ENCODE peak calls at places on chromosomes 6 and 20, in five cellular contexts. One of them, this sample, is unnamed.

GRCh38 chr6:142718667-142719191 is 226.2 kb downstream of the HIVEP2 start:
- DNase-seq in A549: no peak
- DNase-seq in uterus: no peak
- DNase-seq in esophagus squamous epithelium: no peak
- DNase-seq in endothelial cell of umbilical vein: no peak
- DNase-seq in this sample: no peak

GRCh38 chr20:62308102-62308822 is 5.5 kb downstream of the ADRM1 start:
- DNase-seq in A549: peak; percentile 51
- DNase-seq in uterus: no peak
- DNase-seq in esophagus squamous epithelium: no peak
- DNase-seq in endothelial cell of umbilical vein: no peak
- DNase-seq in this sample: no peak

GRCh38 chr6:31007694-31008093 is 2.6 kb upstream of the MUC22 start:
- DNase-seq in A549: peak; percentile 51
- DNase-seq in uterus: no peak
- DNase-seq in esophagus squamous epithelium: no peak
- DNase-seq in endothelial cell of umbilical vein: peak; percentile 15
- DNase-seq in this sample: no peak

GRCh38 chr20:6838181-6838826 is 70.8 kb downstream of the BMP2 start:
- DNase-seq in A549: no peak
- DNase-seq in uterus: no peak
- DNase-seq in esophagus squamous epithelium: no peak
- DNase-seq in endothelial cell of umbilical vein: no peak
- DNase-seq in this sample: no peak

GRCh38 chr6:26258199-26258977 is 106.6 kb upstream of the BTN3A2 start:
- DNase-seq in A549: no peak
- DNase-seq in uterus: no peak
- DNase-seq in esophagus squamous epithelium: no peak
- DNase-seq in endothelial cell of umbilical vein: no peak
- DNase-seq in this sample: no peak

GRCh38 chr6:3341467-3341866 is 82.7 kb downstream of the PSMG4 start:
- DNase-seq in A549: no peak
- DNase-seq in uterus: no peak
- DNase-seq in esophagus squamous epithelium: no peak
- DNase-seq in endothelial cell of umbilical vein: no peak
- DNase-seq in this sample: no peak

GRCh38 chr6:67175091-67175490 is 1460.0 kb upstream of the ADGRB3 start:
- DNase-seq in A549: no peak
- DNase-seq in uterus: no peak
- DNase-seq in esophagus squamous epithelium: no peak
- DNase-seq in endothelial cell of umbilical vein: no peak
- DNase-seq in this sample: no peak

GRCh38 chr6:17867880-17868279 is 119.6 kb downstream of the KIF13A start:
- DNase-seq in A549: no peak
- DNase-seq in uterus: no peak
- DNase-seq in esophagus squamous epithelium: no peak
- DNase-seq in endothelial cell of umbilical vein: peak; percentile 64
- DNase-seq in this sample: no peak

GRCh38 chr6:169253341-169253740 is 305 bp downstream of the THBS2 start:
- DNase-seq in A549: no peak
- DNase-seq in uterus: no peak
- DNase-seq in esophagus squamous epithelium: no peak
- DNase-seq in endothelial cell of umbilical vein: no peak
- DNase-seq in this sample: no peak

GRCh38 chr6:81401970-81402690 is 350.4 kb downstream of the TENT5A start:
- DNase-seq in A549: no peak
- DNase-seq in uterus: no peak
- DNase-seq in esophagus squamous epithelium: no peak
- DNase-seq in endothelial cell of umbilical vein: no peak
- DNase-seq in this sample: no peak

GRCh38 chr6:130322673-130323268 is 43.0 kb upstream of the TMEM200A start:
- DNase-seq in A549: peak; percentile 54
- DNase-seq in uterus: peak; percentile 33
- DNase-seq in esophagus squamous epithelium: no peak
- DNase-seq in endothelial cell of umbilical vein: peak; percentile 53
- DNase-seq in this sample: no peak

GRCh38 chr20:33172781-33173180 is 4.8 kb downstream of the BPIFA2 start:
- DNase-seq in A549: peak; percentile 18
- DNase-seq in uterus: no peak
- DNase-seq in esophagus squamous epithelium: no peak
- DNase-seq in endothelial cell of umbilical vein: no peak
- DNase-seq in this sample: no peak

GRCh38 chr6:104940238-104940880 is 16.5 kb upstream of the LIN28B start:
- DNase-seq in A549: no peak
- DNase-seq in uterus: no peak
- DNase-seq in esophagus squamous epithelium: no peak
- DNase-seq in endothelial cell of umbilical vein: no peak
- DNase-seq in this sample: no peak

GRCh38 chr6:49550413-49551125 is at the start of gene C6orf141:
- DNase-seq in A549: peak; percentile 65
- DNase-seq in uterus: no peak
- DNase-seq in esophagus squamous epithelium: no peak
- DNase-seq in endothelial cell of umbilical vein: peak; percentile 24
- DNase-seq in this sample: no peak

GRCh38 chr6:148620579-148621298 is 126.1 kb upstream of the UST start:
- DNase-seq in A549: no peak
- DNase-seq in uterus: no peak
- DNase-seq in esophagus squamous epithelium: no peak
- DNase-seq in endothelial cell of umbilical vein: no peak
- DNase-seq in this sample: no peak

GRCh38 chr6:87558446-87558845 is 31.3 kb downstream of the RARS2 start:
- DNase-seq in A549: no peak
- DNase-seq in uterus: no peak
- DNase-seq in esophagus squamous epithelium: no peak
- DNase-seq in endothelial cell of umbilical vein: no peak
- DNase-seq in this sample: no peak

GRCh38 chr20:36465109-36466080 is 75.9 kb upstream of the MYL9 start:
- DNase-seq in A549: peak; percentile 83
- DNase-seq in uterus: peak; percentile 72
- DNase-seq in esophagus squamous epithelium: no peak
- DNase-seq in endothelial cell of umbilical vein: peak; percentile 44
- DNase-seq in this sample: no peak

GRCh38 chr6:134911532-134911931 is 38.4 kb downstream of the ALDH8A1 start:
- DNase-seq in A549: no peak
- DNase-seq in uterus: no peak
- DNase-seq in esophagus squamous epithelium: no peak
- DNase-seq in endothelial cell of umbilical vein: no peak
- DNase-seq in this sample: no peak

GRCh38 chr6:49801525-49801924 is 14.4 kb upstream of the PGK2 start:
- DNase-seq in A549: no peak
- DNase-seq in uterus: no peak
- DNase-seq in esophagus squamous epithelium: no peak
- DNase-seq in endothelial cell of umbilical vein: no peak
- DNase-seq in this sample: no peak

GRCh38 chr20:1946442-1946761 is 47.5 kb downstream of the PDYN start:
- DNase-seq in A549: no peak
- DNase-seq in uterus: no peak
- DNase-seq in esophagus squamous epithelium: no peak
- DNase-seq in endothelial cell of umbilical vein: no peak
- DNase-seq in this sample: no peak

GRCh38 chr6:32968770-32969684 is 633 bp downstream of the BRD2 start:
- DNase-seq in A549: peak; percentile 85
- DNase-seq in uterus: peak; percentile 70
- DNase-seq in esophagus squamous epithelium: no peak
- DNase-seq in endothelial cell of umbilical vein: peak; percentile 71
- DNase-seq in this sample: peak; percentile 90

GRCh38 chr6:32968093-32968769 is at the start of gene BRD2:
- DNase-seq in A549: peak; percentile 96
- DNase-seq in uterus: peak; percentile 98
- DNase-seq in esophagus squamous epithelium: peak; percentile 70
- DNase-seq in endothelial cell of umbilical vein: peak; percentile 96
- DNase-seq in this sample: peak; percentile 99

GRCh38 chr6:32969685-32970412 is 1.5 kb downstream of the BRD2 start:
- DNase-seq in A549: peak; percentile 91
- DNase-seq in uterus: peak; percentile 83
- DNase-seq in esophagus squamous epithelium: no peak
- DNase-seq in endothelial cell of umbilical vein: peak; percentile 81
- DNase-seq in this sample: peak; percentile 92

GRCh38 chr6:32965901-32966300 is 2.5 kb upstream of the BRD2 start:
- DNase-seq in A549: no peak
- DNase-seq in uterus: no peak
- DNase-seq in esophagus squamous epithelium: no peak
- DNase-seq in endothelial cell of umbilical vein: no peak
- DNase-seq in this sample: no peak

DNA sequence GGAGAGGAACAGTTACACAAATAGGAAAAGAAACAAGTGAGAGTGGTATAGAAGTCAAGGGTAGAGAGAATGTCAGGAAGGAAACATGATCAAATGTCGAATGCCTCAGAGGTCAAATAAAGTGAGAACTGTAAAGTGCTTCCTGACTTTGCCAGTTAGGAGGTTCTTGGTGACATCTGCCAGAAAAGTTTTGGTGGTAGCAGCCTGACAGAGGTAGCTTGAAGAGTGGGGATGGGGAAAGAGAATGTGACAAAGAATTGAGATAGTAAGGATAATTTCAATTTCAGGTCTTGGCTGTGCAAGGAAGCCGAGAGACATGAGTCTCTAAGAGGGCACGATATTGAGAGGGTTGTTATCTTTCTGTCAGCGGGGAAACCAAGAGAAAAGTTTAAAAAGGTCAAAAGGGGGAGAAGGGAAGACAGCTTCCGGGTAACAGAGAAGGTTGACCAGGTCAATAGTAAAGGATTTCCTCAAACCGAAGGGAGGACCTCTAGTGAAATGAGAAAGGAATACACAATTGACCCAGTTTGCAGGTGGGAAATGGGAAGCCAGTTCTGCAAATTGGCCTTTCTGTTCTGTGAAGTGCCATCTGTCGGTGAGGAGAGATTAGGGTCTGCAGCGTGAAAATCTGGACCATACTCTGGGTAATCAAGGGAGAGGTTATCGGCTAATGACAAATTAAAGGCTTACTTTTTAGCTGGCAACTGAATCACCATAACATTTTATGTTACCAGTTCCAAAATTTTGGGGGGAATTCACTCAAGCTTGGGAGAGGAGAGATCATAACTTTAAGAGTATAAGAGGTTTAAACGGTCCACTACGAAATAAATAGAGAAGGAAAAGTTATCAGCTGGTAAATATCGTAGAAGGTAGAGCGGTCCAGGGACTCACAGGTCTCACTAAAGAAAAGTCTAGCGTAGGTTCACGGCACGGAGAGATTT is 973 bp upstream of the BRD2 start:
- DNase-seq in A549: peak; percentile 80
- DNase-seq in uterus: no peak
- DNase-seq in esophagus squamous epithelium: no peak
- DNase-seq in endothelial cell of umbilical vein: peak; percentile 68
- DNase-seq in this sample: no peak
- TF ChIP-seq CTCF in A549: peak; percentile 62
- TF ChIP-seq CTCF in uterus: peak; percentile 55
- TF ChIP-seq CTCF in esophagus squamous epithelium: no peak
- TF ChIP-seq CTCF in endothelial cell of umbilical vein: peak; percentile 53
- TF ChIP-seq CTCF in this sample: peak; percentile 67

GRCh38 chr20:57396638-57397003 is 5.4 kb downstream of the RBM38 start:
- DNase-seq in A549: no peak
- DNase-seq in uterus: no peak
- DNase-seq in esophagus squamous epithelium: no peak
- DNase-seq in endothelial cell of umbilical vein: no peak
- DNase-seq in this sample: no peak
- H3K4me1 ChIP-seq in A549: peaks cover 9% of the 10 kb centered on the region
- H3K4me1 ChIP-seq in uterus: peaks cover 37% of the 10 kb centered on the region
- H3K4me1 ChIP-seq in esophagus squamous epithelium: peaks cover 83% of the 10 kb centered on the region
- H3K4me1 ChIP-seq in endothelial cell of umbilical vein: peaks cover 14% of the 10 kb centered on the region
- H3K4me1 ChIP-seq in this sample: peaks cover 97% of the 10 kb centered on the region

GRCh38 chr6:29964904-29965872 is 22.9 kb downstream of the HLA-A start:
- DNase-seq in A549: peak; percentile 77
- DNase-seq in uterus: peak; percentile 50
- DNase-seq in esophagus squamous epithelium: peak; percentile 63
- DNase-seq in endothelial cell of umbilical vein: peak; percentile 94
- DNase-seq in this sample: peak; percentile 92

GRCh38 chr6:29968130-29968529 is 25.8 kb downstream of the HLA-A start:
- DNase-seq in A549: peak; percentile 13
- DNase-seq in uterus: no peak
- DNase-seq in esophagus squamous epithelium: no peak
- DNase-seq in endothelial cell of umbilical vein: peak; percentile 79
- DNase-seq in this sample: no peak

GRCh38 chr6:29964553-29964903 is 22.2 kb downstream of the HLA-A start:
- DNase-seq in A549: no peak
- DNase-seq in uterus: no peak
- DNase-seq in esophagus squamous epithelium: no peak
- DNase-seq in endothelial cell of umbilical vein: no peak
- DNase-seq in this sample: no peak

GRCh38 chr6:29967379-29968010 is 25.2 kb downstream of the HLA-A start:
- DNase-seq in A549: no peak
- DNase-seq in uterus: no peak
- DNase-seq in esophagus squamous epithelium: no peak
- DNase-seq in endothelial cell of umbilical vein: peak; percentile 89
- DNase-seq in this sample: no peak

DNA sequence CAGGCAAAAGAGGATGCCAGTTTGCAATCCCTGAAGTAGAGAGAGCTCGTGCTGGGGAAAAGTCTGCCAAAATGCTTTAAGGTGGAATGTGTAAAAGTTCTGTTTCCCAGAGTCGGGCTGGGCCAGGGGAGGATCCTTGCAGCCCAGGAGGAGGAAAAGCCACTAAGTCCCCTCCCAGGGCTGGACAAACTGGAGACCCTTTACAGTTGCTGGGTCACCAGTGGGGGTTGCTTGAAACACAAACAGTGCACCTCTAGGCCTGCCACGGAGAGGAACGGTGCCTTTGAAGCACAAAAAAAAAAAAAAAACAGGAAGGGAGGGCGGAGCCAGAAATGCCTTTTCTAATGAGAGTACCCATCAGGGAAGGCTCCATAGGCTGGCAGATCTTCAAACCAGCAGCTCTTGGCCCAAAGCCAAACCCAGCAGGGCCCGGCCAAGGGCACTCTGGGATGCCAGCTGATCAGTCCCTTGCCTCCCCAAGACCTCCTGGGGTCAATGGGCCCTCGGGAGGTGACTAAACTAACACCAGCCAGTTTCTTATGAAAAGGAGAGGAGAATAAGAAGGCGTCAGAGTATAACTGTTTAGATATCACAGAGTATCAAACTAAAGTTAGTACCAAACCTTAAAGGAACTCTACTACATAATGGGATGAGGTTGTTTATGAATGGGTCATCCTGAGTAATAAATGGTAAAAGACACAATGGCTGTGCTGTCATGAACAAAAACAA is 23.7 kb downstream of the HLA-A start:
- DNase-seq in A549: peak; percentile 78
- DNase-seq in uterus: peak; percentile 75
- DNase-seq in esophagus squamous epithelium: no peak
- DNase-seq in endothelial cell of umbilical vein: peak; percentile 75
- DNase-seq in this sample: peak; percentile 91
- TF ChIP-seq POLR2A in A549: no peak
- TF ChIP-seq POLR2A in uterus: no peak
- TF ChIP-seq POLR2A in esophagus squamous epithelium: no peak
- TF ChIP-seq POLR2A in endothelial cell of umbilical vein: no peak
- TF ChIP-seq POLR2A in this sample: no peak

GRCh38 chr6:74087898-74088297 is 391.9 kb downstream of the CD109 start:
- DNase-seq in A549: no peak
- DNase-seq in uterus: no peak
- DNase-seq in esophagus squamous epithelium: no peak
- DNase-seq in endothelial cell of umbilical vein: peak; percentile 42
- DNase-seq in this sample: no peak

GRCh38 chr6:74096329-74096728 is 400.3 kb downstream of the CD109 start:
- DNase-seq in A549: no peak
- DNase-seq in uterus: no peak
- DNase-seq in esophagus squamous epithelium: no peak
- DNase-seq in endothelial cell of umbilical vein: no peak
- DNase-seq in this sample: no peak

GRCh38 chr6:74091794-74092157 is 395.8 kb downstream of the CD109 start:
- DNase-seq in A549: no peak
- DNase-seq in uterus: no peak
- DNase-seq in esophagus squamous epithelium: no peak
- DNase-seq in endothelial cell of umbilical vein: no peak
- DNase-seq in this sample: no peak

GRCh38 chr6:74091133-74091793 is 395.3 kb downstream of the CD109 start:
- DNase-seq in A549: peak; percentile 32
- DNase-seq in uterus: no peak
- DNase-seq in esophagus squamous epithelium: no peak
- DNase-seq in endothelial cell of umbilical vein: peak; percentile 57
- DNase-seq in this sample: no peak
- TF ChIP-seq CTCF in A549: peak; percentile 61
- TF ChIP-seq CTCF in uterus: peak; percentile 66
- TF ChIP-seq CTCF in esophagus squamous epithelium: peak; percentile 63
- TF ChIP-seq CTCF in endothelial cell of umbilical vein: peak; percentile 46
- TF ChIP-seq CTCF in this sample: no peak

This sample was measured in spleen.